ENCODE peak calls at places on chromosomes 7 and 10, in six cellular contexts. One of them, this sample, is unnamed.

GRCh38 chr10:17622061-17622460 is 4.9 kb upstream of the HACD1 start:
- DNase-seq in IMR-90: peak; percentile 70
- DNase-seq in PC-3: no peak
- DNase-seq in naive thymus-derived CD4-positive, alpha-beta T cell: no peak
- DNase-seq in tibial artery: no peak
- DNase-seq in Peyer's patch: no peak
- DNase-seq in this sample: no peak

GRCh38 chr7:33128990-33129805 is at the start of gene BBS9:
- DNase-seq in PC-3: peak; percentile 92
- DNase-seq in tibial artery: peak; percentile 96
- DNase-seq in IMR-90: peak; percentile 90
- DNase-seq in naive thymus-derived CD4-positive, alpha-beta T cell: peak; percentile 88
- DNase-seq in Peyer's patch: peak; percentile 96
- DNase-seq in this sample: peak; percentile 97

GRCh38 chr10:70585555-70586243 is 16.8 kb downstream of the PRF1 start:
- DNase-seq in Peyer's patch: no peak
- DNase-seq in naive thymus-derived CD4-positive, alpha-beta T cell: no peak
- DNase-seq in IMR-90: no peak
- DNase-seq in tibial artery: no peak
- DNase-seq in PC-3: no peak
- DNase-seq in this sample: no peak

GRCh38 chr10:60353519-60354258 is 36.0 kb downstream of the ANK3 start:
- DNase-seq in tibial artery: no peak
- DNase-seq in naive thymus-derived CD4-positive, alpha-beta T cell: no peak
- DNase-seq in Peyer's patch: no peak
- DNase-seq in PC-3: no peak
- DNase-seq in IMR-90: peak; percentile 29
- DNase-seq in this sample: no peak

GRCh38 chr7:70215491-70215890 is 617.2 kb downstream of the AUTS2 start:
- DNase-seq in naive thymus-derived CD4-positive, alpha-beta T cell: no peak
- DNase-seq in Peyer's patch: no peak
- DNase-seq in IMR-90: no peak
- DNase-seq in tibial artery: no peak
- DNase-seq in PC-3: no peak
- DNase-seq in this sample: no peak

GRCh38 chr7:44184221-44184873 is 4.9 kb downstream of the GCK start:
- DNase-seq in PC-3: peak; percentile 91
- DNase-seq in IMR-90: peak; percentile 89
- DNase-seq in tibial artery: no peak
- DNase-seq in naive thymus-derived CD4-positive, alpha-beta T cell: no peak
- DNase-seq in Peyer's patch: no peak
- DNase-seq in this sample: peak; percentile 60

GRCh38 chr10:28077889-28078288 is 79.0 kb upstream of the ODAD2 start:
- DNase-seq in tibial artery: no peak
- DNase-seq in IMR-90: peak; percentile 47
- DNase-seq in PC-3: peak; percentile 73
- DNase-seq in naive thymus-derived CD4-positive, alpha-beta T cell: no peak
- DNase-seq in Peyer's patch: no peak
- DNase-seq in this sample: peak; percentile 35

GRCh38 chr10:100996678-100997363 is 2.8 kb upstream of the LZTS2 start:
- DNase-seq in IMR-90: no peak
- DNase-seq in Peyer's patch: peak; percentile 60
- DNase-seq in naive thymus-derived CD4-positive, alpha-beta T cell: peak; percentile 54
- DNase-seq in tibial artery: no peak
- DNase-seq in PC-3: peak; percentile 28
- DNase-seq in this sample: peak; percentile 42

GRCh38 chr10:124736491-124737136 is 7.6 kb downstream of the FAM53B start:
- DNase-seq in naive thymus-derived CD4-positive, alpha-beta T cell: no peak
- DNase-seq in IMR-90: peak; percentile 82
- DNase-seq in PC-3: peak; percentile 5
- DNase-seq in tibial artery: peak; percentile 90
- DNase-seq in Peyer's patch: no peak
- DNase-seq in this sample: peak; percentile 30

GRCh38 chr7:12475362-12476063 is 71.8 kb upstream of the VWDE start:
- DNase-seq in Peyer's patch: no peak
- DNase-seq in tibial artery: no peak
- DNase-seq in IMR-90: peak; percentile 55
- DNase-seq in PC-3: peak; percentile 80
- DNase-seq in naive thymus-derived CD4-positive, alpha-beta T cell: no peak
- DNase-seq in this sample: no peak

GRCh38 chr7:47271749-47272148 is 310.2 kb downstream of the TNS3 start:
- DNase-seq in tibial artery: no peak
- DNase-seq in IMR-90: no peak
- DNase-seq in PC-3: no peak
- DNase-seq in Peyer's patch: no peak
- DNase-seq in naive thymus-derived CD4-positive, alpha-beta T cell: no peak
- DNase-seq in this sample: no peak

GRCh38 chr7:32043688-32044087 is 26.5 kb downstream of the PDE1C start:
- DNase-seq in tibial artery: no peak
- DNase-seq in naive thymus-derived CD4-positive, alpha-beta T cell: no peak
- DNase-seq in IMR-90: peak; percentile 83
- DNase-seq in PC-3: peak; percentile 83
- DNase-seq in Peyer's patch: no peak
- DNase-seq in this sample: no peak

GRCh38 chr7:30487371-30487770 is 8.8 kb upstream of the NOD1 start:
- DNase-seq in PC-3: no peak
- DNase-seq in naive thymus-derived CD4-positive, alpha-beta T cell: no peak
- DNase-seq in IMR-90: no peak
- DNase-seq in Peyer's patch: no peak
- DNase-seq in tibial artery: no peak
- DNase-seq in this sample: no peak

GRCh38 chr7:134532155-134533089 is 5.1 kb downstream of the AKR1B10 start:
- DNase-seq in Peyer's patch: no peak
- DNase-seq in PC-3: peak; percentile 75
- DNase-seq in tibial artery: no peak
- DNase-seq in IMR-90: no peak
- DNase-seq in naive thymus-derived CD4-positive, alpha-beta T cell: no peak
- DNase-seq in this sample: no peak

GRCh38 chr7:151062399-151063211 is 3.2 kb downstream of the SLC4A2 start:
- DNase-seq in Peyer's patch: no peak
- DNase-seq in tibial artery: no peak
- DNase-seq in PC-3: peak; percentile 67
- DNase-seq in IMR-90: peak; percentile 76
- DNase-seq in naive thymus-derived CD4-positive, alpha-beta T cell: no peak
- DNase-seq in this sample: no peak

GRCh38 chr7:158395780-158396214 is 191.8 kb downstream of the PTPRN2 start:
- DNase-seq in tibial artery: no peak
- DNase-seq in naive thymus-derived CD4-positive, alpha-beta T cell: no peak
- DNase-seq in IMR-90: no peak
- DNase-seq in Peyer's patch: no peak
- DNase-seq in PC-3: no peak
- DNase-seq in this sample: no peak

GRCh38 chr10:4775808-4776207 is 50.2 kb upstream of the AKR1E2 start:
- DNase-seq in naive thymus-derived CD4-positive, alpha-beta T cell: no peak
- DNase-seq in PC-3: peak; percentile 64
- DNase-seq in IMR-90: peak; percentile 54
- DNase-seq in Peyer's patch: no peak
- DNase-seq in tibial artery: no peak
- DNase-seq in this sample: no peak

GRCh38 chr7:158702196-158702595 is 2.4 kb downstream of the NCAPG2 start:
- DNase-seq in tibial artery: no peak
- DNase-seq in IMR-90: no peak
- DNase-seq in naive thymus-derived CD4-positive, alpha-beta T cell: no peak
- DNase-seq in PC-3: no peak
- DNase-seq in Peyer's patch: no peak
- DNase-seq in this sample: no peak

GRCh38 chr10:5748394-5748803 is 63.8 kb downstream of the TASOR2 start:
- DNase-seq in IMR-90: no peak
- DNase-seq in naive thymus-derived CD4-positive, alpha-beta T cell: no peak
- DNase-seq in PC-3: no peak
- DNase-seq in tibial artery: no peak
- DNase-seq in Peyer's patch: no peak
- DNase-seq in this sample: no peak

GRCh38 chr7:22723171-22723601 is 3.8 kb upstream of the IL6 start:
- DNase-seq in Peyer's patch: no peak
- DNase-seq in tibial artery: peak; percentile 91
- DNase-seq in naive thymus-derived CD4-positive, alpha-beta T cell: no peak
- DNase-seq in IMR-90: peak; percentile 47
- DNase-seq in PC-3: peak; percentile 24
- DNase-seq in this sample: peak; percentile 61

GRCh38 chr7:68800316-68800715 is 798.0 kb upstream of the AUTS2 start:
- DNase-seq in naive thymus-derived CD4-positive, alpha-beta T cell: no peak
- DNase-seq in PC-3: no peak
- DNase-seq in tibial artery: no peak
- DNase-seq in IMR-90: no peak
- DNase-seq in Peyer's patch: no peak
- DNase-seq in this sample: no peak

GRCh38 chr7:70480913-70481579 is 650.9 kb upstream of the GALNT17 start:
- DNase-seq in Peyer's patch: no peak
- DNase-seq in naive thymus-derived CD4-positive, alpha-beta T cell: no peak
- DNase-seq in tibial artery: no peak
- DNase-seq in PC-3: no peak
- DNase-seq in IMR-90: no peak
- DNase-seq in this sample: no peak

GRCh38 chr7:151566897-151567320 is 47.2 kb upstream of the RHEB start:
- DNase-seq in tibial artery: no peak
- DNase-seq in naive thymus-derived CD4-positive, alpha-beta T cell: no peak
- DNase-seq in PC-3: no peak
- DNase-seq in Peyer's patch: no peak
- DNase-seq in IMR-90: peak; percentile 67
- DNase-seq in this sample: peak; percentile 23

GRCh38 chr10:121438320-121438719 is 159.9 kb downstream of the FGFR2 start:
- DNase-seq in naive thymus-derived CD4-positive, alpha-beta T cell: no peak
- DNase-seq in Peyer's patch: no peak
- DNase-seq in IMR-90: no peak
- DNase-seq in tibial artery: peak; percentile 15
- DNase-seq in PC-3: no peak
- DNase-seq in this sample: no peak

GRCh38 chr10:70902659-70903261 is 14.4 kb upstream of the PCBD1 start:
- DNase-seq in naive thymus-derived CD4-positive, alpha-beta T cell: no peak
- DNase-seq in PC-3: peak; percentile 65
- DNase-seq in Peyer's patch: no peak
- DNase-seq in tibial artery: no peak
- DNase-seq in IMR-90: no peak
- DNase-seq in this sample: no peak

GRCh38 chr10:117442944-117443676 is 67.9 kb upstream of the PDZD8 start:
- DNase-seq in tibial artery: peak; percentile 95
- DNase-seq in PC-3: peak; percentile 59
- DNase-seq in naive thymus-derived CD4-positive, alpha-beta T cell: peak; percentile 23
- DNase-seq in Peyer's patch: peak; percentile 27
- DNase-seq in IMR-90: peak; percentile 32
- DNase-seq in this sample: peak; percentile 54

GRCh38 chr10:43647576-43647975 is 1.1 kb downstream of the ZNF32 start:
- DNase-seq in tibial artery: no peak
- DNase-seq in Peyer's patch: no peak
- DNase-seq in PC-3: no peak
- DNase-seq in naive thymus-derived CD4-positive, alpha-beta T cell: no peak
- DNase-seq in IMR-90: no peak
- DNase-seq in this sample: no peak

GRCh38 chr7:158648787-158649186 is 55.8 kb downstream of the NCAPG2 start:
- DNase-seq in naive thymus-derived CD4-positive, alpha-beta T cell: no peak
- DNase-seq in IMR-90: no peak
- DNase-seq in PC-3: peak; percentile 70
- DNase-seq in tibial artery: no peak
- DNase-seq in Peyer's patch: no peak
- DNase-seq in this sample: no peak

GRCh38 chr7:5525271-5526189 is 101.9 kb upstream of the TNRC18 start:
- DNase-seq in IMR-90: peak; percentile 54
- DNase-seq in naive thymus-derived CD4-positive, alpha-beta T cell: peak; percentile 38
- DNase-seq in PC-3: peak; percentile 40
- DNase-seq in tibial artery: no peak
- DNase-seq in Peyer's patch: no peak
- DNase-seq in this sample: peak; percentile 50

GRCh38 chr10:21498977-21499376 is 26.5 kb downstream of the SKIDA1 start:
- DNase-seq in tibial artery: no peak
- DNase-seq in Peyer's patch: no peak
- DNase-seq in PC-3: no peak
- DNase-seq in naive thymus-derived CD4-positive, alpha-beta T cell: no peak
- DNase-seq in IMR-90: no peak
- DNase-seq in this sample: no peak
- H3K4me1 ChIP-seq in tibial artery: no peaks in the 10 kb centered on the region
- H3K4me1 ChIP-seq in Peyer's patch: no peaks in the 10 kb centered on the region
- H3K4me1 ChIP-seq in PC-3: no peaks in the 10 kb centered on the region
- H3K4me1 ChIP-seq in naive thymus-derived CD4-positive, alpha-beta T cell: peaks cover 18% of the 10 kb centered on the region
- H3K4me1 ChIP-seq in IMR-90: peaks cover 3% of the 10 kb centered on the region
- H3K4me1 ChIP-seq in this sample: peaks cover 7% of the 10 kb centered on the region

GRCh38 chr7:14579971-14580370 is 322.6 kb downstream of the DGKB start:
- DNase-seq in PC-3: no peak
- DNase-seq in naive thymus-derived CD4-positive, alpha-beta T cell: no peak
- DNase-seq in Peyer's patch: no peak
- DNase-seq in tibial artery: no peak
- DNase-seq in IMR-90: no peak
- DNase-seq in this sample: no peak
- H3K9me3 ChIP-seq in PC-3: no peaks in the 10 kb centered on the region
- H3K9me3 ChIP-seq in naive thymus-derived CD4-positive, alpha-beta T cell: no peaks in the 10 kb centered on the region
- H3K9me3 ChIP-seq in Peyer's patch: no peaks in the 10 kb centered on the region
- H3K9me3 ChIP-seq in tibial artery: no peaks in the 10 kb centered on the region
- H3K9me3 ChIP-seq in IMR-90: no peaks in the 10 kb centered on the region
- H3K9me3 ChIP-seq in this sample: no peaks in the 10 kb centered on the region

GRCh38 chr10:92464364-92464763 is 109.5 kb downstream of the IDE start:
- DNase-seq in IMR-90: no peak
- DNase-seq in naive thymus-derived CD4-positive, alpha-beta T cell: no peak
- DNase-seq in Peyer's patch: no peak
- DNase-seq in PC-3: no peak
- DNase-seq in tibial artery: no peak
- DNase-seq in this sample: no peak
- H3K36me3 ChIP-seq in IMR-90: peaks cover 39% of the 10 kb centered on the region
- H3K36me3 ChIP-seq in naive thymus-derived CD4-positive, alpha-beta T cell: peaks cover 66% of the 10 kb centered on the region
- H3K36me3 ChIP-seq in Peyer's patch: no peaks in the 10 kb centered on the region
- H3K36me3 ChIP-seq in PC-3: no peaks in the 10 kb centered on the region
- H3K36me3 ChIP-seq in tibial artery: peaks cover 57% of the 10 kb centered on the region
- H3K36me3 ChIP-seq in this sample: peaks cover 79% of the 10 kb centered on the region

DNA sequence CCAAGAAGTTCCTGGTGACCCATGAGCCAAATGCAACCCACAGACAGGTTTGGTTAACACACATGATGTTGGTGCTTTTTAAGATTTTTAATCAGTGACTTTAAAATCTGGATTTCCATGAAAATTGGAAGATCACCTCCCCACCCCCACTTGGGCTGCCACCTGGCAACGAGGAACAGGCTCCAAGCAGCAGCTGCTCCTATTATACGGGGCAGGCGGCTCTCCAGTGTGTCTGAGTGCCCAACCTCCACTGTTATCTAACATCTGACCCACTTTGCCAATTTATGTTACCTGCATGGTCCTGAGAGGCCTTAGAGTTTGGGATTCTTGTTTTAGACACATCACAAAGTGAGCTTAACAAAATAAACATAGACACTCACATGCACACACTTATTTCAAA is 56.4 kb downstream of the SGMS1 start:
- DNase-seq in IMR-90: no peak
- DNase-seq in PC-3: no peak
- DNase-seq in tibial artery: no peak
- DNase-seq in Peyer's patch: no peak
- DNase-seq in naive thymus-derived CD4-positive, alpha-beta T cell: no peak
- DNase-seq in this sample: no peak
- H3K4me1 ChIP-seq in IMR-90: peaks cover 2% of the 10 kb centered on the region
- H3K4me1 ChIP-seq in PC-3: peaks cover 9% of the 10 kb centered on the region
- H3K4me1 ChIP-seq in tibial artery: no peaks in the 10 kb centered on the region
- H3K4me1 ChIP-seq in Peyer's patch: no peaks in the 10 kb centered on the region
- H3K4me1 ChIP-seq in naive thymus-derived CD4-positive, alpha-beta T cell: no peaks in the 10 kb centered on the region
- H3K4me1 ChIP-seq in this sample: no peaks in the 10 kb centered on the region